ENCODE peak calls at places on chromosomes 6 and 20, in six cellular contexts. One of them, this sample, is unnamed. For H3K27me3, the result is how much of the 10 kb centered on the place peaks cover.

GRCh38 chr6:150297327-150298028 is 71.3 kb upstream of the IYD start:
- DNase-seq in stomach: no peak
- DNase-seq in transverse colon: peak
- DNase-seq in H1: no peak
- DNase-seq in HepG2: no peak
- DNase-seq in tibial nerve: no peak
- DNase-seq in this sample: no peak

GRCh38 chr20:39778847-39779641 is 816.9 kb downstream of the DHX35 start:
- DNase-seq in HepG2: no peak
- DNase-seq in tibial nerve: no peak
- DNase-seq in stomach: no peak
- DNase-seq in transverse colon: no peak
- DNase-seq in H1: no peak
- DNase-seq in this sample: no peak

GRCh38 chr6:117440558-117441525 is 15.1 kb upstream of the ROS1 start:
- DNase-seq in tibial nerve: no peak
- DNase-seq in HepG2: no peak
- DNase-seq in transverse colon: no peak
- DNase-seq in H1: no peak
- DNase-seq in stomach: no peak
- DNase-seq in this sample: no peak

GRCh38 chr6:144449218-144449617 is 164.1 kb downstream of the UTRN start:
- DNase-seq in transverse colon: no peak
- DNase-seq in H1: no peak
- DNase-seq in HepG2: no peak
- DNase-seq in tibial nerve: no peak
- DNase-seq in stomach: no peak
- DNase-seq in this sample: no peak

GRCh38 chr6:16258709-16259075 is 20.3 kb downstream of the GMPR start:
- DNase-seq in H1: no peak
- DNase-seq in transverse colon: no peak
- DNase-seq in HepG2: no peak
- DNase-seq in tibial nerve: no peak
- DNase-seq in stomach: no peak
- DNase-seq in this sample: no peak

GRCh38 chr20:219290-220115 is 7.6 kb upstream of the DEFB129 start:
- DNase-seq in HepG2: peak
- DNase-seq in transverse colon: no peak
- DNase-seq in tibial nerve: no peak
- DNase-seq in stomach: no peak
- DNase-seq in H1: no peak
- DNase-seq in this sample: no peak

GRCh38 chr6:33505544-33506330 is 51.4 kb downstream of the ZBTB9 start:
- DNase-seq in tibial nerve: no peak
- DNase-seq in transverse colon: no peak
- DNase-seq in HepG2: no peak
- DNase-seq in stomach: no peak
- DNase-seq in H1: no peak
- DNase-seq in this sample: no peak

GRCh38 chr20:21505810-21506530 is 7.9 kb downstream of the NKX2-2 start:
- DNase-seq in H1: peak
- DNase-seq in HepG2: no peak
- DNase-seq in tibial nerve: no peak
- DNase-seq in transverse colon: peak
- DNase-seq in stomach: peak
- DNase-seq in this sample: peak

GRCh38 chr6:8017276-8017701 is 46.9 kb downstream of the BLOC1S5 start:
- DNase-seq in HepG2: no peak
- DNase-seq in stomach: no peak
- DNase-seq in H1: no peak
- DNase-seq in tibial nerve: no peak
- DNase-seq in transverse colon: no peak
- DNase-seq in this sample: no peak

GRCh38 chr6:157158897-157159296 is 164.4 kb downstream of the TMEM242 start:
- DNase-seq in stomach: no peak
- DNase-seq in transverse colon: no peak
- DNase-seq in HepG2: no peak
- DNase-seq in H1: no peak
- DNase-seq in tibial nerve: no peak
- DNase-seq in this sample: no peak

GRCh38 chr6:136334853-136335252 is 45.2 kb upstream of the BCLAF1 start:
- DNase-seq in transverse colon: no peak
- DNase-seq in tibial nerve: no peak
- DNase-seq in H1: peak
- DNase-seq in HepG2: no peak
- DNase-seq in stomach: no peak
- DNase-seq in this sample: no peak

GRCh38 chr6:6711832-6712231 is 123.3 kb downstream of the LY86 start:
- DNase-seq in tibial nerve: no peak
- DNase-seq in HepG2: no peak
- DNase-seq in stomach: no peak
- DNase-seq in H1: no peak
- DNase-seq in transverse colon: no peak
- DNase-seq in this sample: no peak

GRCh38 chr6:168024951-168025510 is 27.6 kb downstream of the KIF25 start:
- DNase-seq in stomach: no peak
- DNase-seq in tibial nerve: no peak
- DNase-seq in transverse colon: no peak
- DNase-seq in HepG2: no peak
- DNase-seq in H1: peak
- DNase-seq in this sample: no peak

GRCh38 chr20:37297066-37297736 is 7.7 kb downstream of the MANBAL start:
- DNase-seq in tibial nerve: no peak
- DNase-seq in transverse colon: no peak
- DNase-seq in stomach: no peak
- DNase-seq in HepG2: no peak
- DNase-seq in H1: no peak
- DNase-seq in this sample: peak

GRCh38 chr20:37296371-37296770 is 6.9 kb downstream of the MANBAL start:
- DNase-seq in stomach: no peak
- DNase-seq in HepG2: no peak
- DNase-seq in transverse colon: no peak
- DNase-seq in tibial nerve: no peak
- DNase-seq in H1: no peak
- DNase-seq in this sample: no peak

GRCh38 chr20:37295001-37295400 is 5.5 kb downstream of the MANBAL start:
- DNase-seq in tibial nerve: no peak
- DNase-seq in HepG2: no peak
- DNase-seq in transverse colon: no peak
- DNase-seq in stomach: no peak
- DNase-seq in H1: no peak
- DNase-seq in this sample: no peak

GRCh38 chr20:37294262-37294981 is 5.0 kb downstream of the MANBAL start:
- DNase-seq in stomach: no peak
- DNase-seq in H1: no peak
- DNase-seq in transverse colon: no peak
- DNase-seq in HepG2: no peak
- DNase-seq in tibial nerve: no peak
- DNase-seq in this sample: no peak

DNA sequence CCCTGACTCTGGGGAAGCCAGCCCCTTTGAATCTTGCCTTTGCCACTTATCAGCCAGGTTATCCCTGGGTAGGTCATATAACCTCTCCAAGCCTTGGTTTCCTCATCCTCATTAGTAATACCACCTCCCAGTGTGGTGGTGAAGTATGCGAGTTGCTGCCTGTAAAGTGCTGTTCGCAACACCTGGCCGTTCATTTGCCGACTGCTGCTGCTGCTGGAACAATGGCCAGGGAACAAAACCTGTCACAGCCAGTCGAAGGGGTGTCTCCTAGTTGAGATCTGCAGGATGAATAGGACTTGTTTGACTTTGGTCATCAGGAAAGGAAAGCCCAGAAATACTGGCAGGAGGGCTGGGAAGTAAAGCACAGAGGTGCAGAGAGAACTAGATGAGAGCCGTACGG is 6.1 kb downstream of the MANBAL start:
- DNase-seq in transverse colon: no peak
- DNase-seq in stomach: no peak
- DNase-seq in HepG2: no peak
- DNase-seq in H1: no peak
- DNase-seq in tibial nerve: no peak
- DNase-seq in this sample: no peak
- H3K27ac ChIP-seq in transverse colon: peak
- H3K27ac ChIP-seq in stomach: peak
- H3K27ac ChIP-seq in HepG2: no peak
- H3K27ac ChIP-seq in H1: no peak
- H3K27ac ChIP-seq in tibial nerve: peak
- H3K27ac ChIP-seq in this sample: no peak

GRCh38 chr6:44041461-44042260 is 85.6 kb downstream of the MRPL14 start:
- DNase-seq in HepG2: no peak
- DNase-seq in transverse colon: peak
- DNase-seq in H1: no peak
- DNase-seq in stomach: no peak
- DNase-seq in tibial nerve: no peak
- DNase-seq in this sample: peak
- TF ChIP-seq EP300 in HepG2: no peak
- TF ChIP-seq EP300 in transverse colon: no peak
- TF ChIP-seq EP300 in H1: no peak
- TF ChIP-seq EP300 in stomach: no peak
- TF ChIP-seq EP300 in tibial nerve: no peak
- TF ChIP-seq EP300 in this sample: no peak

GRCh38 chr6:100462396-100462795 is 2.3 kb downstream of the SIM1 start:
- DNase-seq in HepG2: no peak
- DNase-seq in transverse colon: no peak
- DNase-seq in H1: no peak
- DNase-seq in tibial nerve: no peak
- DNase-seq in stomach: no peak
- DNase-seq in this sample: no peak
- H3K27me3 ChIP-seq in HepG2: under half
- H3K27me3 ChIP-seq in transverse colon: half or more
- H3K27me3 ChIP-seq in H1: half or more
- H3K27me3 ChIP-seq in tibial nerve: half or more
- H3K27me3 ChIP-seq in stomach: half or more
- H3K27me3 ChIP-seq in this sample: under half

DNA sequence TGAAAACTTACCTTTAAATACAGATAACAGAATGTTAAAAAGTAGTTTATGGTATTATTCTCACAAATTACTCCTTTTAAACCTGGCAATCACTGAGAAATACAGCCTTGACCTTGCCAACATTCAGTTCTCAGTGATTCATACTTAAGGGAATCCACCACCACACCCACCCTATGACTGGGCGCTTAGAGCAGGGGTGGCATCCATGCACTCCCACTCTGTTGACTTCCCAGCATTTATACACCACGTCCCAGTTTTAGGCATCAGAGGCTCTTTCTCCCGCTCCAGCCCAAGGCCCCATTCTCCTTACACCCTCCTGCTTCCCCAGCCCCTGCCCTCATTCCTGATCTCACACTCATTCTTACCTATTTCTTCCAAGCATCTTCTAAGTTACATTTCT is 16.3 kb downstream of the TRAF3IP2 start:
- DNase-seq in stomach: no peak
- DNase-seq in HepG2: peak
- DNase-seq in tibial nerve: no peak
- DNase-seq in H1: no peak
- DNase-seq in transverse colon: no peak
- DNase-seq in this sample: no peak
- H3K27ac ChIP-seq in stomach: peak
- H3K27ac ChIP-seq in HepG2: no peak
- H3K27ac ChIP-seq in tibial nerve: no peak
- H3K27ac ChIP-seq in H1: no peak
- H3K27ac ChIP-seq in transverse colon: peak
- H3K27ac ChIP-seq in this sample: no peak

DNA sequence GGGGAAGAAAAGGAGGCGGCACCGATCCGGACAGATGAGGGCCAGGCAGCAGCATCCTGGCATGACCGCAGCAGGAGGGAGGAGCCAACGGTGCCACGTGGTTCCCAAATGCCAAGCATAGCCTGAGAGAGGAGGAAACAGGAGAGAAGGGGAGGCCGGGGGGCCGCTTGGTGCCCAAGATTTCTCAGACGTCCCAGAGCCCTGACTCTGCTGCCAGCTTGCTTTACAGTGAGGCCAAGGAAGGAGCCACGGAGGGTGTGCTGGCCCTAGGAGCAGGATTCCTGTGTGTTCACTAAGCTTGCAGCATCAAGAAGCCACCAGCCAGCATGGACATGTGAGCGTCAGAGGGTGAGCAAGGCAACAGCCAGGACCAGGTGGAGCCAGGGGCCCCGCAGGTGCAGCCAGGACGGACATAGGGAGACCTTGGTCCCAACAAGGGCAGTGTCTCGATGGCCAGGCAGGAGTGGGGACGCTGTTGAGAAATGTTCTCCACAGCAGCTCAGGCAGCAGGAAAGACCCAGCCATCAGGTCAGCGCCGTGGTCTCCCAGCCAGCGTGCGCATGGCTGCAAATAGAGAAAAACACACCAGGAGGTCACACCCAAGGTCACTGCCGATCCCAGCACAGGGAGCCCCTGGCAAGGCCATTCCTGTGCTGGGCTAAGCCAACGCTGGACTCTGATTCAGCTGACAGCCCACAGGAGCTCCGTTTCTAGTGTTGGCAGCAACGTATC is 143.7 kb downstream of the DLL1 start:
- DNase-seq in stomach: no peak
- DNase-seq in tibial nerve: no peak
- DNase-seq in H1: no peak
- DNase-seq in HepG2: peak
- DNase-seq in transverse colon: no peak
- DNase-seq in this sample: no peak
- TF ChIP-seq EP300 in stomach: no peak
- TF ChIP-seq EP300 in tibial nerve: no peak
- TF ChIP-seq EP300 in H1: no peak
- TF ChIP-seq EP300 in HepG2: no peak
- TF ChIP-seq EP300 in transverse colon: no peak
- TF ChIP-seq EP300 in this sample: no peak

GRCh38 chr20:3239867-3240775 is 1.1 kb upstream of the SLC4A11 start:
- DNase-seq in tibial nerve: no peak
- DNase-seq in stomach: no peak
- DNase-seq in H1: peak
- DNase-seq in HepG2: no peak
- DNase-seq in transverse colon: no peak
- DNase-seq in this sample: no peak
- H3K27me3 ChIP-seq in tibial nerve: half or more
- H3K27me3 ChIP-seq in stomach: half or more
- H3K27me3 ChIP-seq in H1: under half
- H3K27me3 ChIP-seq in HepG2: under half
- H3K27me3 ChIP-seq in transverse colon: half or more
- H3K27me3 ChIP-seq in this sample: under half

GRCh38 chr6:123994891-123995635 is 191.4 kb downstream of the NKAIN2 start:
- DNase-seq in H1: no peak
- DNase-seq in stomach: no peak
- DNase-seq in HepG2: no peak
- DNase-seq in transverse colon: no peak
- DNase-seq in tibial nerve: no peak
- DNase-seq in this sample: no peak

GRCh38 chr6:123997223-123997622 is 193.6 kb downstream of the NKAIN2 start:
- DNase-seq in HepG2: no peak
- DNase-seq in transverse colon: no peak
- DNase-seq in tibial nerve: no peak
- DNase-seq in stomach: no peak
- DNase-seq in H1: no peak
- DNase-seq in this sample: no peak

GRCh38 chr6:123994168-123994567 is 190.5 kb downstream of the NKAIN2 start:
- DNase-seq in HepG2: no peak
- DNase-seq in tibial nerve: no peak
- DNase-seq in transverse colon: no peak
- DNase-seq in stomach: no peak
- DNase-seq in H1: no peak
- DNase-seq in this sample: no peak
- H3K27ac ChIP-seq in HepG2: no peak
- H3K27ac ChIP-seq in tibial nerve: no peak
- H3K27ac ChIP-seq in transverse colon: no peak
- H3K27ac ChIP-seq in stomach: no peak
- H3K27ac ChIP-seq in H1: no peak
- H3K27ac ChIP-seq in this sample: no peak

GRCh38 chr20:23622839-23623343 is 14.9 kb downstream of the CST3 start:
- DNase-seq in HepG2: peak
- DNase-seq in tibial nerve: peak
- DNase-seq in transverse colon: peak
- DNase-seq in H1: no peak
- DNase-seq in stomach: peak
- DNase-seq in this sample: peak
- TF ChIP-seq EP300 in HepG2: no peak
- TF ChIP-seq EP300 in tibial nerve: peak
- TF ChIP-seq EP300 in transverse colon: peak
- TF ChIP-seq EP300 in H1: no peak
- TF ChIP-seq EP300 in stomach: peak
- TF ChIP-seq EP300 in this sample: peak

This sample was measured in ovary.